ENCODE peak calls at places on chromosomes 13 and 19, in four cellular contexts. N is upper lobe of left lung, J is thyroid gland, H is left lung. K is an unnamed sample.

GRCh38 chr19:34173145-34173956 is 1.0 kb downstream of the LSM14A start:
- DNase-seq in N (no peak), J (peak; percentile 76), H (no peak), K (no peak)

GRCh38 chr19:49689133-49690072 is at the start of gene ADM5:
- DNase-seq in N (peak; percentile 89), J (peak; percentile 56), H (no peak), K (peak; percentile 44)

GRCh38 chr19:49065905-49066512 is 1.4 kb upstream of the NTF4 start:
- DNase-seq in N (no peak), J (no peak), H (no peak), K (no peak)

GRCh38 chr13:72745260-72745659 is 17.5 kb downstream of the BORA start:
- DNase-seq in N (no peak), J (no peak), H (no peak), K (no peak)

GRCh38 chr13:25934127-25934526 is 117.7 kb downstream of the SHISA2 start:
- DNase-seq in N (no peak), J (no peak), H (no peak), K (no peak)

GRCh38 chr19:48926909-48927308 is 6.6 kb upstream of the DHDH start:
- DNase-seq in N (no peak), J (no peak), H (no peak), K (no peak)

GRCh38 chr13:41289463-41289881 is 21.6 kb upstream of the NAA16 start:
- DNase-seq in N (no peak), J (no peak), H (no peak), K (no peak)

GRCh38 chr13:50353651-50354415 is 338.6 kb downstream of the KCNRG start:
- DNase-seq in N (no peak), J (peak; percentile 42), H (no peak), K (no peak)

GRCh38 chr13:64457976-64458375 is 2772.2 kb downstream of the PCDH9 start:
- DNase-seq in N (no peak), J (no peak), H (no peak), K (no peak)

DNA sequence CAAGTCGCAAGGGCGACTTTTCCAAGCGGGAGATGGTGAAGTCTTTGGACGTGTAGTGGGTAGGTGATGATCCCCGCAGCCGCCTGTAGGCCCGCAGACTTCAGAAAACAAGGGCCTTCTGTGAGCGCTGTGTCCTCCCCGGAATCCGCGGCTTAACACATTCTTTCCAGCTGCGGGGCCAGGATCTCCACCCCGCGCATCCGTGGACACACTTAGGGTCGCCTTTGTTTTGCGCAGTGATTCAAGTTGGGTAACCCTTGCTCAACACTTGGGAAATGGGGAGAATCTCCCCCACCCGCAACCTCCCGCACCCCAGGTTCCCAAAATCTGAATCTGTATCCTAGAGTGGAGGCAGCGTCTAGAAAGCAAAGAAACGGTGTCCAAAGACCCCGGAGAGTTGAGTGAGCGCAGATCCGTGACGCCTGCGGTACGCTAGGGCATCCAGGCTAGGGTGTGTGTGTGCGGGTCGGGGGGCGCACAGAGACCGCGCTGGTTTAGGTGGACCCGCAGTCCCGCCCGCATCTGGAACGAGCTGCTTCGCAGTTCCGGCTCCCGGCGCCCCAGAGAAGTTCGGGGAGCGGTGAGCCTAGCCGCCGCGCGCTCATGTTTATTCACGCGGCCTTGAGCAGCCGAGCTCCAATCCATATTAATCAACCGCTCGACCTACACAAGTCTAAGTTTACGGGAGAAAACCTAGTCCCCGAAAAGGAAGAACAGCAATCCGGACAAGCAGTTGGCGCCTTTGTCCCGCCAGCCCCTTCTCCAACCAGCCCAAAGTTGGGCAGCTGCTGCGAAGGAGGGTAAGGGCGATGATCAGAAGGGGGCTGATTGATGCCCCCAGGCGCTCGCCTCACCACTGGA is 9.9 kb downstream of the SOX21 start:
- DNase-seq in N (peak; percentile 58), J (no peak), H (no peak), K (no peak)
- H3K27me3 ChIP-seq in N (peaks cover 3% of the 10 kb centered on the region), J (peaks cover 28% of the 10 kb centered on the region), H (peaks cover 98% of the 10 kb centered on the region), K (peaks cover 94% of the 10 kb centered on the region)

GRCh38 chr19:6999938-7000732 is 21.1 kb downstream of the MBD3L2B start:
- DNase-seq in N (no peak), J (no peak), H (no peak), K (no peak)

GRCh38 chr19:7000816-7001215 is 20.4 kb downstream of the MBD3L2B start:
- DNase-seq in N (no peak), J (no peak), H (no peak), K (no peak)

GRCh38 chr19:7007859-7008258 is 13.4 kb downstream of the MBD3L2B start:
- DNase-seq in N (no peak), J (no peak), H (no peak), K (no peak)

GRCh38 chr19:7006305-7006704 is 14.9 kb downstream of the MBD3L2B start:
- DNase-seq in N (no peak), J (no peak), H (no peak), K (no peak)

DNA sequence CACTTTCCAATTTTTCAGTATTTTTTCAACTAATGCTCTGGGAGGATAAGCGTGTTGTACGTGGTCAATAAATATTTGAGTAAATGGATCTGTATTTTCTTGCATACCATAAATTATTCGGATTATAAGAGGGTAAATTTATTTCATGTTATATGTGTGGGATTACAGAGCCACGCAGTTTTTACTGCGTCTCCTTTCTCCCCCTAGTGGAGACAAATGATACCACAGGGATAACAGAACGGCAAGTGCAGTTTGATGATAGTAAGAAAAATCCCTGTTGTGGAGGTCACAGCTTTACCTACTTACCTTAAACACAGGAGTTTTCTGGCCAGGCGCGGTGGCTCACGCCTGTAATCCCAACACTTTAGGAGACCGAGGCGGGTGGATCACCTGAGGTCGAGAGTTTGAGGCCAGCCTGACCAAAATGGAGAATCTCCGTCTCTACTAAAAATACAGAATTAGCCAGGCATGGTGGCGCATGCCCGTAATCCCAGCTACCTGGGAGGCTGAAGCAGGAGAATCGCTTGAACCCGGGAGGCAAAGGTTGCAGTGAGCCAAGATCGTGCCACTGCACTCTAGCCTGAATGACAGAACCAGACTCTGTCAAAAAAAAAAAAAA is 16.8 kb downstream of the MBD3L2B start:
- DNase-seq in N (no peak), J (no peak), H (no peak), K (no peak)
- H3K27me3 ChIP-seq in N (no peaks in the 10 kb centered on the region), J (no peaks in the 10 kb centered on the region), H (peaks cover 14% of the 10 kb centered on the region), K (no peaks in the 10 kb centered on the region)

DNA sequence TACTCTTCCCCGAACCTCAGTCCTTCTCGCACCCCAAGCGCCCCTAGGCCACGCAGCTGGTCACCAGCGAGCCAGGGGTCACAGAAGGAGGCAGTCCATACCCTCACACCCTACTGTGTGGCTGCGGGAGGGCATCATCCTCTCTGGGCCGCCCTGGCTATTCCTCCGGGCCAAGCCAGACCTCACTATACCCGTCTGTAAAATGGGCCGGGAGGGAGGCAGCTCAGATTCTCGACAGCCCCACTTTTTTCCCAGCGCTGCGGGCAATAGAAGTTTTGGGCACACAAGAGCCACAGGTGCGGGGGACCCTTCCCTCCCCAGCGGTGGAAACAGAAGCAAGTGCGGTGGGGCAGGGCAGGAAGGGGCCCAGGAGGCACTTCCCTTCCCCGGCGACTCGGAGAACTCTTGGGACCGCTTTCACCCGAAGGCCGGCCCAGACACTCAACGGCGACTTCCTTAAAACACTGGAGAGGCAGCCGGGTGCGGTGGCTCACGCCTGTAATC is 5.6 kb upstream of the ARRDC2 start:
- DNase-seq in N (no peak), J (no peak), H (peak; percentile 93), K (peak; percentile 10)
- H3K27me3 ChIP-seq in N (no peaks in the 10 kb centered on the region), J (no peaks in the 10 kb centered on the region), H (no peaks in the 10 kb centered on the region), K (no peaks in the 10 kb centered on the region)

GRCh38 chr19:45823182-45823581 is 8.1 kb upstream of the RSPH6A start:
- DNase-seq in N (peak; percentile 36), J (no peak), H (peak; percentile 46), K (no peak)
- H3K27me3 ChIP-seq in N (no peaks in the 10 kb centered on the region), J (no peaks in the 10 kb centered on the region), H (no peaks in the 10 kb centered on the region), K (no peaks in the 10 kb centered on the region)

GRCh38 chr13:112859817-112860190 is 109.2 kb upstream of the MCF2L start:
- DNase-seq in N (no peak), J (peak; percentile 82), H (no peak), K (no peak)

GRCh38 chr13:112854321-112854720 is 114.7 kb upstream of the MCF2L start:
- DNase-seq in N (no peak), J (no peak), H (peak; percentile 47), K (no peak)

GRCh38 chr13:112855859-112856258 is 113.2 kb upstream of the MCF2L start:
- DNase-seq in N (no peak), J (no peak), H (peak; percentile 34), K (no peak)

GRCh38 chr13:112859128-112859816 is 109.7 kb upstream of the MCF2L start:
- DNase-seq in N (no peak), J (no peak), H (peak; percentile 60), K (no peak)

GRCh38 chr13:112857914-112858490 is 111.0 kb upstream of the MCF2L start:
- DNase-seq in N (no peak), J (no peak), H (peak; percentile 47), K (no peak)
- H3K27me3 ChIP-seq in N (no peaks in the 10 kb centered on the region), J (no peaks in the 10 kb centered on the region), H (no peaks in the 10 kb centered on the region), K (no peaks in the 10 kb centered on the region)

GRCh38 chr13:109657395-109657794 is 129.0 kb downstream of the IRS2 start:
- DNase-seq in N (no peak), J (no peak), H (no peak), K (no peak)
- H3K27me3 ChIP-seq in N (no peaks in the 10 kb centered on the region), J (no peaks in the 10 kb centered on the region), H (no peaks in the 10 kb centered on the region), K (no peaks in the 10 kb centered on the region)

DNA sequence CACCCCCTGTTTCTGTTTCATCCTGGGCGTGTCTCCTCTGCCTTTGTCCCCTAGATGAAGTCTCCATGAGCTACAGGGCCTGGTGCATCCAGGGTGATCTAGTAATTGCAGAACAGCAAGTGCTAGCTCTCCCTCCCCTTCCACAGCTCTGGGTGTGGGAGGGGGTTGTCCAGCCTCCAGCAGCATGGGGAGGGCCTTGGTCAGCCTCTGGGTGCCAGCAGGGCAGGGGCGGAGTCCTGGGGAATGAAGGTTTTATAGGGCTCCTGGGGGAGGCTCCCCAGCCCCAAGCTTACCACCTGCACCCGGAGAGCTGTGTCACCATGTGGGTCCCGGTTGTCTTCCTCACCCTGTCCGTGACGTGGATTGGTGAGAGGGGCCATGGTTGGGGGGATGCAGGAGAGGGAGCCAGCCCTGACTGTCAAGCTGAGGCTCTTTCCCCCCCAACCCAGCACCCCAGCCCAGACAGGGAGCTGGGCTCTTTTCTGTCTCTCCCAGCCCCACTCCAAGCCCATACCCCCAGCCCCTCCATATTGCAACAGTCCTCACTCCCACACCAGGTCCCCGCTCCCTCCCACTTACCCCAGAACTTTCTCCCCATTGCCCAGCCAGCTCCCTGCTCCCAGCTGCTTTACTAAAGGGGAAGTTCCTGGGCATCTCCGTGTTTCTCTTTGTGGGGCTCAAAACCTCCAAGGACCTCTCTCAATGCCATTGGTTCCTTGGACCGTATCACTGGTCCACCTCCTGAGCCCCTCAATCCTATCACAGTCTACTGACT is at the start of gene KLK3:
- DNase-seq in N (no peak), J (no peak), H (peak; percentile 44), K (no peak)
- H3K27me3 ChIP-seq in N (no peaks in the 10 kb centered on the region), J (no peaks in the 10 kb centered on the region), H (peaks cover 88% of the 10 kb centered on the region), K (peaks cover 43% of the 10 kb centered on the region)

GRCh38 chr19:50777830-50778303 is 7.6 kb downstream of the GPR32 start:
- DNase-seq in N (peak; percentile 78), J (no peak), H (peak; percentile 63), K (no peak)
- H3K27me3 ChIP-seq in N (no peaks in the 10 kb centered on the region), J (peaks cover 19% of the 10 kb centered on the region), H (peaks cover 97% of the 10 kb centered on the region), K (peaks cover 72% of the 10 kb centered on the region)

DNA sequence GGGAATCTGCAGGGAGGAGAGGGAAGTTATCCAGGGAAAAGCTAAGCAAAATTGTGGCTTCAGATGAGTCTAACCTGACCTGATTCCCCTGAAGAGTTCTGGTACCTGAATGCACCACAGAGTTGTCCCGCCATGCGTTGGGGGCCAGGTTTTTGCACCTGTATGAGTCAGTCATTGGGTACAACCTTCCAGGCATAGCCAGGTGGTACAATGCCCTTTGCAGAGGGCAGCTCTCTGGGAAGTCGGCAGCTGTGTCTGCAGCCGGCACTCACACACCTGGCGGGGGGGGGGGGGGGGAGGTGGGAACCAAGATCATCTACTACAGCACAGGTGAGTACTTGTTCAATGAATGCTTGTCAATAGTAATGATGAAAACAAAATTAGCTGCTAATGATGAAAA is 52.5 kb upstream of the GTF3A start:
- DNase-seq in N (no peak), J (no peak), H (no peak), K (no peak)
- H3K27me3 ChIP-seq in N (no peaks in the 10 kb centered on the region), J (no peaks in the 10 kb centered on the region), H (peaks cover 55% of the 10 kb centered on the region), K (peaks cover 15% of the 10 kb centered on the region)

K was measured in CD4-positive, alpha-beta T cell.